ENCODE peak calls at places on chromosomes 3 and 15, in nine cellular contexts. P, G, B, Z, D, C, M, J and O are unnamed samples. For H3K27me3, the result is how much of the 10 kb centered on the place peaks cover.

GRCh38 chr15:73723146-73723545 is 30.0 kb downstream of the INSYN1 start:
- DNase-seq in P (no peak), G (no peak), B (no peak), Z (no peak), D (no peak), C (no peak), M (no peak), J (no peak), O (no peak)

GRCh38 chr3:197989651-197990050 is 29.6 kb downstream of the LMLN start:
- DNase-seq in P (no peak), G (no peak), B (no peak), Z (no peak), D (peak), C (no peak), M (no peak), J (no peak), O (no peak)

GRCh38 chr15:42068601-42069000 is 25.8 kb downstream of the PLA2G4D start:
- DNase-seq in P (no peak), G (no peak), B (peak), Z (no peak), D (no peak), C (no peak), M (no peak), J (no peak), O (no peak)

GRCh38 chr15:62742409-62743171 is 300.0 kb upstream of the TPM1 start:
- DNase-seq in P (peak), G (no peak), B (peak), Z (peak), D (peak), C (peak), M (peak), J (peak), O (peak)

GRCh38 chr15:39638041-39638440 is 57.2 kb downstream of the THBS1 start:
- DNase-seq in P (no peak), G (no peak), B (no peak), Z (no peak), D (no peak), C (no peak), M (no peak), J (no peak), O (no peak)

GRCh38 chr15:62342959-62343358 is 177.9 kb upstream of the C2CD4B start:
- DNase-seq in P (no peak), G (no peak), B (no peak), Z (no peak), D (no peak), C (no peak), M (no peak), J (no peak), O (no peak)

GRCh38 chr3:126104742-126105605 is 21.1 kb upstream of the SLC41A3 start:
- DNase-seq in P (no peak), G (no peak), B (no peak), Z (no peak), D (no peak), C (no peak), M (no peak), J (no peak), O (no peak)

GRCh38 chr15:63507878-63508818 is 3.8 kb downstream of the USP3 start:
- DNase-seq in P (no peak), G (no peak), B (no peak), Z (no peak), D (no peak), C (no peak), M (no peak), J (no peak), O (no peak)

GRCh38 chr3:139548801-139549200 is 9.3 kb upstream of the RBP1 start:
- DNase-seq in P (no peak), G (no peak), B (no peak), Z (no peak), D (peak), C (no peak), M (no peak), J (no peak), O (no peak)

GRCh38 chr3:177330771-177331170 is 133.5 kb upstream of the TBL1XR1 start:
- DNase-seq in P (no peak), G (no peak), B (no peak), Z (no peak), D (peak), C (no peak), M (no peak), J (no peak), O (no peak)

GRCh38 chr15:78317145-78317836 is 17.9 kb upstream of the SKIC8 start:
- DNase-seq in P (no peak), G (no peak), B (no peak), Z (no peak), D (no peak), C (no peak), M (peak), J (no peak), O (no peak)

GRCh38 chr15:81887913-81888312 is 157.9 kb downstream of the MEX3B start:
- DNase-seq in P (peak), G (no peak), B (no peak), Z (no peak), D (no peak), C (no peak), M (no peak), J (no peak), O (peak)

GRCh38 chr3:128726691-128727031 is 678 bp downstream of the RAB7A start:
- DNase-seq in P (peak), G (peak), B (peak), Z (peak), D (peak), C (peak), M (no peak), J (peak), O (no peak)

GRCh38 chr15:77642793-77643430 is 10.2 kb upstream of the LINGO1 start:
- DNase-seq in P (no peak), G (no peak), B (no peak), Z (no peak), D (no peak), C (no peak), M (peak), J (no peak), O (no peak)

GRCh38 chr3:131608741-131609140 is 106.0 kb upstream of the MRPL3 start:
- DNase-seq in P (peak), G (no peak), B (no peak), Z (no peak), D (no peak), C (no peak), M (no peak), J (no peak), O (no peak)

GRCh38 chr15:74245342-74245931 is 9.3 kb downstream of the CCDC33 start:
- DNase-seq in P (no peak), G (no peak), B (peak), Z (no peak), D (no peak), C (no peak), M (no peak), J (no peak), O (no peak)

GRCh38 chr3:79835701-79836100 is 67.9 kb upstream of the ROBO1 start:
- DNase-seq in P (no peak), G (no peak), B (no peak), Z (no peak), D (no peak), C (no peak), M (no peak), J (no peak), O (no peak)

DNA sequence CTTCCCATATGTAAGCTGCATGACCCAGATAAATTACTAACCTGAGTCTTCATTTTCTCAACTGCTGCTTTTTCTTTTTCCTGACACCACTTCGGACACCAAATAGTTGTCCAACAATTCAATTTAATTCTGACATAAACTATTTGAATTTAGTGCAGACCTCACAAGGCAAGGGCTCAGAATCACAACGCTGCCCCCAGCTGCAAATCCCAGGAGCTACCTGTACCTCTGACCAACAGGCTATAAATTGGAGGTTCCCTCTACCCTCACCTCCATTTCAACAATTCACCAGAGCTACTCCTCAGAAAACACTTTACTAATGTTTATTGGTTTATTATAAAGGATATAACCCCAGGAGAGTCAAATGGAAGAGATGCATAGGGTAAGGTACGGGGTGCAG is 737.6 kb downstream of the NTRK3 start:
- DNase-seq in P (no peak), G (no peak), B (no peak), Z (no peak), D (no peak), C (no peak), M (no peak), J (no peak), O (no peak)
- H3K27me3 ChIP-seq in P (under half), G (under half), B (under half), Z (under half), D (under half), C (under half), M (under half), J (under half), O (under half)

GRCh38 chr15:40702077-40702476 is 7.1 kb downstream of the RAD51 start:
- DNase-seq in P (no peak), G (no peak), B (no peak), Z (no peak), D (no peak), C (no peak), M (peak), J (no peak), O (no peak)
- TF ChIP-seq CTCF in P (peak), G (no peak), B (no peak), Z (no peak), D (no peak), C (no peak), M (peak), J (no peak), O (peak)

GRCh38 chr15:95439812-95440380 is 890.6 kb upstream of the NR2F2 start:
- DNase-seq in P (peak), G (no peak), B (no peak), Z (no peak), D (no peak), C (no peak), M (no peak), J (no peak), O (no peak)

GRCh38 chr15:95444860-95445259 is 885.6 kb upstream of the NR2F2 start:
- DNase-seq in P (no peak), G (no peak), B (no peak), Z (no peak), D (no peak), C (no peak), M (no peak), J (no peak), O (no peak)

GRCh38 chr15:95442107-95442719 is 888.3 kb upstream of the NR2F2 start:
- DNase-seq in P (peak), G (no peak), B (no peak), Z (no peak), D (peak), C (no peak), M (no peak), J (no peak), O (no peak)

GRCh38 chr15:95440712-95441111 is 889.8 kb upstream of the NR2F2 start:
- DNase-seq in P (no peak), G (no peak), B (no peak), Z (no peak), D (peak), C (no peak), M (no peak), J (no peak), O (no peak)
- H3K27me3 ChIP-seq in P (under half), G (under half), B (under half), Z (under half), D (under half), C (under half), M (under half), J (under half), O (under half)

GRCh38 chr3:13010770-13011169 is 62.5 kb downstream of the IQSEC1 start:
- DNase-seq in P (no peak), G (no peak), B (no peak), Z (no peak), D (peak), C (no peak), M (no peak), J (no peak), O (no peak)

GRCh38 chr3:13008114-13008995 is 64.9 kb downstream of the IQSEC1 start:
- DNase-seq in P (no peak), G (no peak), B (no peak), Z (no peak), D (peak), C (no peak), M (no peak), J (no peak), O (no peak)

GRCh38 chr3:13007251-13007941 is 65.8 kb downstream of the IQSEC1 start:
- DNase-seq in P (no peak), G (no peak), B (no peak), Z (no peak), D (peak), C (no peak), M (peak), J (no peak), O (no peak)

GRCh38 chr3:13009946-13010315 is 63.3 kb downstream of the IQSEC1 start:
- DNase-seq in P (no peak), G (no peak), B (no peak), Z (no peak), D (peak), C (no peak), M (no peak), J (no peak), O (no peak)

GRCh38 chr3:13009132-13009945 is 63.9 kb downstream of the IQSEC1 start:
- DNase-seq in P (no peak), G (no peak), B (no peak), Z (peak), D (peak), C (peak), M (peak), J (peak), O (no peak)
- TF ChIP-seq CTCF in P (no peak), G (no peak), B (no peak), Z (no peak), D (no peak), C (no peak), M (no peak), J (no peak), O (no peak)

GRCh38 chr3:122964844-122965243 is 62.7 kb downstream of the SEMA5B start:
- DNase-seq in P (no peak), G (no peak), B (no peak), Z (no peak), D (no peak), C (no peak), M (no peak), J (no peak), O (no peak)

GRCh38 chr3:122961146-122961545 is 66.4 kb downstream of the SEMA5B start:
- DNase-seq in P (peak), G (no peak), B (no peak), Z (no peak), D (no peak), C (no peak), M (no peak), J (no peak), O (no peak)

GRCh38 chr3:122959339-122959738 is 68.2 kb downstream of the SEMA5B start:
- DNase-seq in P (no peak), G (no peak), B (no peak), Z (no peak), D (no peak), C (no peak), M (no peak), J (no peak), O (no peak)

GRCh38 chr3:122960652-122961051 is 66.9 kb downstream of the SEMA5B start:
- DNase-seq in P (no peak), G (no peak), B (no peak), Z (no peak), D (no peak), C (no peak), M (no peak), J (no peak), O (no peak)

DNA sequence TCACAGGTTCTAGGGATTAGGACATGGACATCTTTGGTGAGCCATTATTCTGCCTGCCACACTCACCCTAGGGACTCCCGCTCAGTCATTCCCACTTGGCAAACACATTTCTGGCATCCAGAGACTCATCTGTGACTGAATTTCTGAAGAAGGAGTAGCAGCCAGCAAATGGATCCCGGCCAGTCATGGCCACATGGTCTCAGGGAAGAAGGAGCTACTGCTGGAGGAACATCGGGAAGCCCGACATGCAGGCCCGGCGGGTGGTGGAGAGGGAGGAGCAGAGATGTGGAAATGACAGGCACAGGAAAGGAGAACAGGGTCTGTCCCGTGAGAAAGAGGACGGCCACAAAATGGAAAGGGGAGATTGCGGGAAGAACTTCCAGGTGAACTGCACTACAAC is 65.4 kb downstream of the SEMA5B start:
- DNase-seq in P (no peak), G (no peak), B (peak), Z (no peak), D (no peak), C (no peak), M (no peak), J (no peak), O (no peak)
- H3K27me3 ChIP-seq in P (under half), G (under half), B (under half), Z (under half), D (under half), C (under half), M (under half), J (under half), O (half or more)

DNA sequence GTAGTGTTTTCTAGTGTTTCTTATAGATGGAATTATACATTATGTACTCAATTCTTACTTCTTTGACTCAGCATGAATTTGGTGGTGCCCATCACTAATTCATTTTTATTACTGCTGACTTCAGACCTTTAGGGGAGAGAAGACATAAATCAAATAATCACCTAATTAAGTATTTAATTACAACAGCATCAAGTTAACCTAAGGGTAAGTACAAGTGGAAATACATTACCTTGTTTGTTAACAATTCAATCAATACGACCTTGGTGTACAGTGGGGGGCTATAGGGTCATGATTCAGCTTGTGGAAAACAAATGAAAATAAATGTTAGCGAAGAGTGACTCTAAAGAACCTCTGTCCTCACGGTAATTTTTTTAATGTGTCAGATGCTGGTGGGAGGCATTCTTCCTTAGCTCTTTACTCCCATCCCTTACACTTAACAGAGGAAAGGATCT is 538 bp upstream of the CAPN7 start:
- DNase-seq in P (no peak), G (no peak), B (no peak), Z (no peak), D (no peak), C (no peak), M (no peak), J (no peak), O (no peak)
- TF ChIP-seq CTCF in P (no peak), G (no peak), B (no peak), Z (no peak), D (no peak), C (no peak), M (no peak), J (no peak), O (no peak)

GRCh38 chr3:142960322-142960850 is 3.1 kb downstream of the PAQR9 start:
- DNase-seq in P (no peak), G (no peak), B (no peak), Z (no peak), D (no peak), C (no peak), M (no peak), J (no peak), O (no peak)
- H3K27me3 ChIP-seq in P (under half), G (under half), B (under half), Z (under half), D (under half), C (under half), M (under half), J (half or more), O (under half)

DNA sequence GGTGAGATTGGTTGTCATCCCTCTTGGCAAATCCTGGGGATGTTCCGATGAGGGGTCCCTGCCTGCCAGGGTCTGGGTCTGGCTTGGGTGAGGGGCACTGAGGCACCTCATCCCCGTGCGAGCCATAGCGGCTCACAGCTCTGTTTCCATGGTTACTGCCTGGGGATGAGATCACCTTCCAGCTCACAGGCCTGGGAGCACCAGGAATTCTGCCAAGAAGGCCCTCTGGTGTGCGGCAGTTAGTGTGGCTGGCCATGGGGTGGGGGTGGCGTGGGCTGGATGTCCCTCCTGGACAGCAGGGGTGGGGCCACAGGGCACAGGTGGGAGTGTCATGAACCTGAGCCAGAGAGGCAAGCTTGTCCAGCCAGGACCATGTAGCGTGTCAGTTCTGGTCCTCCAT is 22.1 kb upstream of the PRR23E start:
- DNase-seq in P (peak), G (no peak), B (peak), Z (no peak), D (no peak), C (no peak), M (no peak), J (no peak), O (peak)
- TF ChIP-seq CTCF in P (no peak), G (no peak), B (no peak), Z (no peak), D (no peak), C (no peak), M (no peak), J (no peak), O (peak)

DNA sequence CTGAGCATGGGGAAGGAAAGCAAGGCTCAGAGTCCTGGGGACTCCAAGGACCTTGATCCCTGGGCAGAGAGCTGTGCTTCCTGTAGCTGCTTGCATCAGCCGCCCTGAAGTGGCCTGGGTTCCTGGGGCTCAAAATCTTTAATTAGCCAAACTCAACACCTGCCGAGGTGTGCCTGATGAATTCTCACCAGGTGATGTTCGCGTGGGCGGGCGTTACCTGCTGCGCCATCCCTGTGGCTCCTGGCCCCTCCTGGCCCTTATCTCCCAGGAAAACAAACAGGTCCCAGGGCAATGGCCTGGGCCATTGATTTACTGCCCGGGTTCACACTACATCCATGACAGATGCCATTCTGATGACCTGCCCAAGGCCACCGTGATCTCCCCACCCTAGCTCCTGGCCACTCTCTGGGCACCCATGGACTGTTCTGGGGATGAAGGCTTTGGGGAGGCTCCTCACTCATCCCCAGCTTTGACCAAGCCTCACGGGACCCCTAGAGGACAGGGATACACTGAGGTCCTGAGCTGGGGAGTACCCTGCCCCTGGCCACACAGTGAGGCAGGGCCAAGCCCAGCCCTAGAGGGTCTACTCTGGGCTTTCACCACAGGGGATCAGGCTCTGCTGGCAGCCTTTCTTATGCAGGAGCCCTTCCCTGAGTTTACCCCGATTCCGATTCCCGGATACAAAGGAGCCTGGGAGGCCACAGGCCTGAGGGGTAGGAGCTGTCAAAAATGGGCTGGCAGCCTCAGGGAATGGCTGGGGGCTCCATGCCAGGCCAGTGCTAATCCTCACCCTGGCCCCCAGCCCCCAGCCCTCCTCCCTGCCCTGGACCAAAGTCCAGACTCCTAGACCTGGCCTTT is 5.7 kb downstream of the SLC38A3 start:
- DNase-seq in P (no peak), G (no peak), B (no peak), Z (no peak), D (no peak), C (no peak), M (no peak), J (no peak), O (no peak)
- H3K27me3 ChIP-seq in P (under half), G (under half), B (under half), Z (under half), D (under half), C (under half), M (under half), J (under half), O (under half)

GRCh38 chr3:133964547-133964946 is 65.2 kb downstream of the SLCO2A1 start:
- DNase-seq in P (no peak), G (no peak), B (no peak), Z (no peak), D (no peak), C (no peak), M (no peak), J (no peak), O (no peak)
- TF ChIP-seq CTCF in P (peak), G (no peak), B (no peak), Z (no peak), D (no peak), C (no peak), M (no peak), J (no peak), O (no peak)